ENCODE peak calls at places on chromosome 4, in four cellular contexts. O is GM12878, L is endodermal cell, K is heart left ventricle. J is an unnamed sample.

GRCh38 chr4:67327245-67327860 is 217.9 kb downstream of the CENPC start:
- DNase-seq in L (peak; percentile 83), O (peak; percentile 9), K (no peak), J (peak; percentile 63)

GRCh38 chr4:89099034-89099433 is 12.3 kb upstream of the TIGD2 start:
- DNase-seq in L (no peak), K (no peak), O (no peak), J (no peak)

GRCh38 chr4:182736207-182736606 is 181.0 kb downstream of the DCTD start:
- DNase-seq in K (no peak), L (no peak), O (no peak), J (no peak)

GRCh38 chr4:20944451-20944850 is 244.2 kb downstream of the PACRGL start:
- DNase-seq in O (no peak), L (no peak), K (no peak), J (no peak)

GRCh38 chr4:12852338-12853307 is 631.5 kb downstream of the RAB28 start:
- DNase-seq in L (peak; percentile 54), O (no peak), K (no peak), J (no peak)

GRCh38 chr4:150863456-150863855 is 151.6 kb downstream of the LRBA start:
- DNase-seq in O (no peak), L (no peak), K (no peak), J (no peak)

GRCh38 chr4:10456270-10457254 is 664 bp downstream of the ZNF518B start:
- DNase-seq in L (peak; percentile 83), O (no peak), K (peak; percentile 74), J (peak; percentile 58)

GRCh38 chr4:123889376-123889945 is 492.9 kb downstream of the SPRY1 start:
- DNase-seq in O (no peak), L (no peak), K (no peak), J (no peak)

GRCh38 chr4:15778742-15779231 is 659 bp downstream of the CD38 start:
- DNase-seq in K (peak; percentile 75), L (no peak), O (no peak), J (peak; percentile 16)

GRCh38 chr4:78591404-78591803 is 39.8 kb downstream of the ANXA3 start:
- DNase-seq in K (no peak), L (no peak), O (no peak), J (no peak)

GRCh38 chr4:82851318-82851717 is 39.6 kb downstream of the SEC31A start:
- DNase-seq in O (no peak), L (no peak), K (no peak), J (no peak)

GRCh38 chr4:36206012-36206411 is 38.3 kb downstream of the ARAP2 start:
- DNase-seq in L (peak; percentile 54), O (no peak), K (no peak), J (no peak)

GRCh38 chr4:98899277-98899676 is 29.7 kb downstream of the EIF4E start:
- DNase-seq in O (no peak), L (no peak), K (no peak), J (no peak)

GRCh38 chr4:109302366-109303140 is at the start of gene COL25A1:
- DNase-seq in O (no peak), K (peak; percentile 77), L (peak; percentile 97), J (peak; percentile 94)

DNA sequence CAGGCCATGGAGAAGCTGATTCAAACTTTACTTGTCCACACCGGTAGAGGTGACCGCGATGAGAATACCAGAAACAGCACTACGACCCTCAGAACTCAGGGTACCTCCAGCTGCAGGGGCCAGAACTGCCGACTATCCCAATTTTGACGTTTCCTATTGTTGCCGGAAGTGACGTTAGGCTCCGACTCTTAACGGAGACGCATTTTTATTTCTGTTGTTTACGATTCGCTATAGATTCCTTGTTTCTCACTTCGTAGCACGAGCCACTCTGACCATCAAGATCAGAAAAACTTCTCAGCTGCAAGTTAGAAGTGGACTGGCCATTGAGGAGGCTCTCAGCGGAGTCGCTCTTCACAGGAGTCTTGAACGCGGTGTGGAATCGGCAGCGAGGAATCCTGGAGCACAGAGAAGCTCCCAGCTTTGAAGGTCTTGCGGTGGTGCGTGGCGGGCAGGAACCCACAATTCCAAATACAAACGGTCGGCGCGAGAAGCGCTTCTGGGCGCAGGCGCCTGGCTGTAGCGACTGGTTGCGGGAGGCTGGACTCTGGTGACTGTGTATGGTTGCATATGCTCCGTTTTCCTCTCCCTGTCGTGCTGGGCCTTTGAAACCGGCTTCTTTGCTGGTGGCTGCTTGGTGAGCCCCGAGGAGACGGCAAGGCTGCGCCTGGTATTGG is at the start of the genes CEP44 and FBXO8:
- DNase-seq in O (peak; percentile 68), K (peak; percentile 80), L (peak; percentile 91), J (peak; percentile 64)
- TF ChIP-seq CTCF in O (no peak), K (no peak), L (no peak), J (no peak)

GRCh38 chr4:7275490-7276154 is 83.3 kb downstream of the SORCS2 start:
- DNase-seq in K (peak; percentile 14), L (no peak), O (no peak), J (no peak)
- TF ChIP-seq CTCF in K (no peak), L (peak; percentile 35), O (no peak), J (no peak)

GRCh38 chr4:101279377-101279871 is 67.9 kb downstream of the PPP3CA start:
- DNase-seq in L (no peak), O (no peak), K (no peak), J (no peak)
- TF ChIP-seq CTCF in L (no peak), O (no peak), K (no peak), J (no peak)

DNA sequence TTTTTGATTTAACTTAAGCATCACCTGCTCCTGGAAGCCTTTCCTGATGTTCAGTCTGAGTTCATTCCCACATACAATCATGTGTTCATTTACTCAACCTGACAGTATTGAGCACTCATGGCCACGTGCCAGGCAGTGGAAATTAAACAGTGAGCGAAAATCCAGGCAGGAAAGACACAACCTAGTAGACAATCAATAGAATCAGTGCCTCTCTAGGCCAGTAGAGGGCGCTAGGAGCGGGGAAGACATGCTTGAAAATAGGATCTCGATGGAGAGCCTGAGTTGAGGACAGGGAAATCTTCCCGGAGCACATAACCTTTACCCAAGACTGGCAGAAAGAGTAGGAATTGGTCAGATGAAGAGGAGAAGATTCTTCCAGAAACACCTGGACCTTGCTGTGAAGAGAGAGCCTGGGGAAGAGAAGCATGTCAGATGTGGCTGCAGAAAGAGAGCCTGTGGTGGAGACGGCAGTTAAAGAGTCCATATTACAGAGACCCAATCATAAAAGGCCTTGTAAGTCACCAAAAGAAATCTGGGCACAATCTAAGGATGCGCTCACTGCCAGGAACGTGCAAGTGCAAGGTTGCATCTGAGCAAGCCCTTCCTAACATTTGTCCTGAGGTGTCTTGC is 103.5 kb downstream of the LDB2 start:
- DNase-seq in K (no peak), L (peak; percentile 92), O (no peak), J (peak; percentile 84)
- TF ChIP-seq CTCF in K (peak; percentile 79), L (peak; percentile 96), O (peak; percentile 65), J (peak; percentile 90)

J was measured in WTC11.